ENCODE peak calls at places on chromosomes 5 and 9, in six cellular contexts. One of them, this sample, is unnamed.

GRCh38 chr9:123131258-123131657 is 97.8 kb downstream of the GPR21 start:
- DNase-seq in gastrocnemius medialis: no peak
- DNase-seq in body of pancreas: no peak
- DNase-seq in transverse colon: no peak
- DNase-seq in heart left ventricle: no peak
- DNase-seq in CD8-positive, alpha-beta memory T cell: no peak
- DNase-seq in this sample: no peak

GRCh38 chr5:111511174-111512025 is 935 bp downstream of the STARD4 start:
- DNase-seq in gastrocnemius medialis: no peak
- DNase-seq in body of pancreas: no peak
- DNase-seq in transverse colon: no peak
- DNase-seq in heart left ventricle: no peak
- DNase-seq in CD8-positive, alpha-beta memory T cell: no peak
- DNase-seq in this sample: no peak

GRCh38 chr9:90722116-90722515 is 79.5 kb upstream of the DIRAS2 start:
- DNase-seq in gastrocnemius medialis: no peak
- DNase-seq in body of pancreas: no peak
- DNase-seq in transverse colon: no peak
- DNase-seq in heart left ventricle: no peak
- DNase-seq in CD8-positive, alpha-beta memory T cell: no peak
- DNase-seq in this sample: no peak

GRCh38 chr9:122897969-122898368 is 7.2 kb downstream of the RC3H2 start:
- DNase-seq in gastrocnemius medialis: no peak
- DNase-seq in body of pancreas: no peak
- DNase-seq in transverse colon: no peak
- DNase-seq in heart left ventricle: no peak
- DNase-seq in CD8-positive, alpha-beta memory T cell: no peak
- DNase-seq in this sample: no peak

GRCh38 chr9:83708515-83709158 is 879 bp upstream of the UBQLN1 start:
- DNase-seq in gastrocnemius medialis: peak; percentile 93
- DNase-seq in body of pancreas: peak; percentile 80
- DNase-seq in transverse colon: peak; percentile 81
- DNase-seq in heart left ventricle: peak; percentile 62
- DNase-seq in CD8-positive, alpha-beta memory T cell: peak; percentile 43
- DNase-seq in this sample: peak; percentile 91

GRCh38 chr9:72856985-72857631 is 95.7 kb downstream of the ALDH1A1 start:
- DNase-seq in gastrocnemius medialis: no peak
- DNase-seq in body of pancreas: peak; percentile 43
- DNase-seq in transverse colon: no peak
- DNase-seq in heart left ventricle: peak; percentile 18
- DNase-seq in CD8-positive, alpha-beta memory T cell: no peak
- DNase-seq in this sample: no peak

GRCh38 chr9:137482094-137482781 is 23.1 kb upstream of the NSMF start:
- DNase-seq in gastrocnemius medialis: peak; percentile 55
- DNase-seq in body of pancreas: peak; percentile 41
- DNase-seq in transverse colon: no peak
- DNase-seq in heart left ventricle: peak; percentile 39
- DNase-seq in CD8-positive, alpha-beta memory T cell: no peak
- DNase-seq in this sample: peak; percentile 68

GRCh38 chr5:90570034-90570433 is 11.4 kb downstream of the ADGRV1 start:
- DNase-seq in gastrocnemius medialis: no peak
- DNase-seq in body of pancreas: no peak
- DNase-seq in transverse colon: no peak
- DNase-seq in heart left ventricle: no peak
- DNase-seq in CD8-positive, alpha-beta memory T cell: no peak
- DNase-seq in this sample: no peak

GRCh38 chr5:79990205-79990597 is 861 bp downstream of the MTX3 start:
- DNase-seq in gastrocnemius medialis: no peak
- DNase-seq in body of pancreas: no peak
- DNase-seq in transverse colon: no peak
- DNase-seq in heart left ventricle: no peak
- DNase-seq in CD8-positive, alpha-beta memory T cell: no peak
- DNase-seq in this sample: no peak

GRCh38 chr5:78533356-78533755 is 115.2 kb downstream of the LHFPL2 start:
- DNase-seq in gastrocnemius medialis: no peak
- DNase-seq in body of pancreas: no peak
- DNase-seq in transverse colon: no peak
- DNase-seq in heart left ventricle: no peak
- DNase-seq in CD8-positive, alpha-beta memory T cell: no peak
- DNase-seq in this sample: no peak

GRCh38 chr5:146051678-146052077 is 53.7 kb downstream of the PLAC8L1 start:
- DNase-seq in gastrocnemius medialis: no peak
- DNase-seq in body of pancreas: no peak
- DNase-seq in transverse colon: no peak
- DNase-seq in heart left ventricle: no peak
- DNase-seq in CD8-positive, alpha-beta memory T cell: no peak
- DNase-seq in this sample: no peak

GRCh38 chr5:137360607-137361006 is 138.5 kb downstream of the SPOCK1 start:
- DNase-seq in gastrocnemius medialis: no peak
- DNase-seq in body of pancreas: no peak
- DNase-seq in transverse colon: no peak
- DNase-seq in heart left ventricle: no peak
- DNase-seq in CD8-positive, alpha-beta memory T cell: no peak
- DNase-seq in this sample: no peak

GRCh38 chr9:16320338-16320902 is 550.0 kb downstream of the BNC2 start:
- DNase-seq in gastrocnemius medialis: no peak
- DNase-seq in body of pancreas: no peak
- DNase-seq in transverse colon: no peak
- DNase-seq in heart left ventricle: no peak
- DNase-seq in CD8-positive, alpha-beta memory T cell: no peak
- DNase-seq in this sample: no peak

GRCh38 chr5:107135391-107135790 is 535.3 kb downstream of the EFNA5 start:
- DNase-seq in gastrocnemius medialis: no peak
- DNase-seq in body of pancreas: no peak
- DNase-seq in transverse colon: no peak
- DNase-seq in heart left ventricle: no peak
- DNase-seq in CD8-positive, alpha-beta memory T cell: no peak
- DNase-seq in this sample: no peak

GRCh38 chr5:62603934-62604333 is 25.3 kb downstream of the LRRC70 start:
- DNase-seq in gastrocnemius medialis: no peak
- DNase-seq in body of pancreas: no peak
- DNase-seq in transverse colon: no peak
- DNase-seq in heart left ventricle: no peak
- DNase-seq in CD8-positive, alpha-beta memory T cell: no peak
- DNase-seq in this sample: no peak

GRCh38 chr9:5389109-5389732 is 48.5 kb downstream of the PLGRKT start:
- DNase-seq in gastrocnemius medialis: no peak
- DNase-seq in body of pancreas: no peak
- DNase-seq in transverse colon: no peak
- DNase-seq in heart left ventricle: no peak
- DNase-seq in CD8-positive, alpha-beta memory T cell: no peak
- DNase-seq in this sample: no peak

GRCh38 chr5:164203581-164204225 is 698.3 kb downstream of the MAT2B start:
- DNase-seq in gastrocnemius medialis: no peak
- DNase-seq in body of pancreas: no peak
- DNase-seq in transverse colon: no peak
- DNase-seq in heart left ventricle: no peak
- DNase-seq in CD8-positive, alpha-beta memory T cell: no peak
- DNase-seq in this sample: no peak

GRCh38 chr9:87375397-87376073 is 122.1 kb upstream of the DAPK1 start:
- DNase-seq in gastrocnemius medialis: no peak
- DNase-seq in body of pancreas: no peak
- DNase-seq in transverse colon: no peak
- DNase-seq in heart left ventricle: no peak
- DNase-seq in CD8-positive, alpha-beta memory T cell: no peak
- DNase-seq in this sample: no peak

GRCh38 chr5:33491941-33492340 is 51.2 kb downstream of the TARS1 start:
- DNase-seq in gastrocnemius medialis: no peak
- DNase-seq in body of pancreas: peak; percentile 23
- DNase-seq in transverse colon: no peak
- DNase-seq in heart left ventricle: no peak
- DNase-seq in CD8-positive, alpha-beta memory T cell: no peak
- DNase-seq in this sample: no peak

GRCh38 chr5:160357861-160358411 is 12.5 kb downstream of the C1QTNF2 start:
- DNase-seq in gastrocnemius medialis: peak; percentile 31
- DNase-seq in body of pancreas: no peak
- DNase-seq in transverse colon: no peak
- DNase-seq in heart left ventricle: peak; percentile 58
- DNase-seq in CD8-positive, alpha-beta memory T cell: no peak
- DNase-seq in this sample: no peak

GRCh38 chr5:82106806-82107205 is 135.0 kb downstream of the ATG10 start:
- DNase-seq in gastrocnemius medialis: no peak
- DNase-seq in body of pancreas: no peak
- DNase-seq in transverse colon: no peak
- DNase-seq in heart left ventricle: no peak
- DNase-seq in CD8-positive, alpha-beta memory T cell: no peak
- DNase-seq in this sample: no peak

GRCh38 chr5:174140452-174140851 is 94.9 kb downstream of the NSG2 start:
- DNase-seq in gastrocnemius medialis: no peak
- DNase-seq in body of pancreas: no peak
- DNase-seq in transverse colon: no peak
- DNase-seq in heart left ventricle: no peak
- DNase-seq in CD8-positive, alpha-beta memory T cell: no peak
- DNase-seq in this sample: no peak

GRCh38 chr9:89440548-89440947 is 57.4 kb downstream of the SEMA4D start:
- DNase-seq in gastrocnemius medialis: peak; percentile 98
- DNase-seq in body of pancreas: no peak
- DNase-seq in transverse colon: peak; percentile 35
- DNase-seq in heart left ventricle: no peak
- DNase-seq in CD8-positive, alpha-beta memory T cell: no peak
- DNase-seq in this sample: peak; percentile 90

GRCh38 chr9:75636427-75637045 is 253.9 kb upstream of the PCSK5 start:
- DNase-seq in gastrocnemius medialis: no peak
- DNase-seq in body of pancreas: no peak
- DNase-seq in transverse colon: no peak
- DNase-seq in heart left ventricle: peak; percentile 32
- DNase-seq in CD8-positive, alpha-beta memory T cell: no peak
- DNase-seq in this sample: no peak

DNA sequence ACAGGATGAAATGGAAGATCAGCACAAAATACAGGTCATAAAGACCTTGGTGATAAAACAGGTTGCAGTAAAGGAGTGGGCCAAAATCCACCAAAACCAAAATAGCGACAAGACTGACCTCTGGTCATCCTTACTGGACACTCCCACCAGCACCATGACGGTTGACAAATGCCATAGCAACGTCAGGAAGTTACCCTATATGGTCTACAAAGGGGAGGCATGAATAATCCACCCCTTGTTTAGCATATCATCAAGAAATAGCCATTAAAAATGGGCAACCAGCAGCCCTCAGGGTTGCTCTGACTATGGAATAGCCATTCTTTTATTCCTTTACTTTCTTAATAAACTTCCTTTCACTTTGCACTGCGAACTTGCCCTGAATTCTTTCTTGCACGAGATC is 6.0 kb upstream of the NDUFB6 start:
- DNase-seq in gastrocnemius medialis: no peak
- DNase-seq in body of pancreas: no peak
- DNase-seq in transverse colon: no peak
- DNase-seq in heart left ventricle: no peak
- DNase-seq in CD8-positive, alpha-beta memory T cell: no peak
- DNase-seq in this sample: no peak
- H3K4me3 ChIP-seq in gastrocnemius medialis: no peak overlapping the region
- H3K4me3 ChIP-seq in body of pancreas: no peak overlapping the region
- H3K4me3 ChIP-seq in transverse colon: no peak overlapping the region
- H3K4me3 ChIP-seq in heart left ventricle: no peak overlapping the region
- H3K4me3 ChIP-seq in CD8-positive, alpha-beta memory T cell: no peak overlapping the region
- H3K4me3 ChIP-seq in this sample: no peak overlapping the region

GRCh38 chr5:124604419-124604818 is 142.0 kb downstream of the ZNF608 start:
- DNase-seq in gastrocnemius medialis: no peak
- DNase-seq in body of pancreas: no peak
- DNase-seq in transverse colon: no peak
- DNase-seq in heart left ventricle: no peak
- DNase-seq in CD8-positive, alpha-beta memory T cell: no peak
- DNase-seq in this sample: no peak
- H3K4me1 ChIP-seq in gastrocnemius medialis: peaks cover 34% of the 10 kb centered on the region
- H3K4me1 ChIP-seq in body of pancreas: peaks cover 13% of the 10 kb centered on the region
- H3K4me1 ChIP-seq in transverse colon: peaks cover 13% of the 10 kb centered on the region
- H3K4me1 ChIP-seq in heart left ventricle: peaks cover 37% of the 10 kb centered on the region
- H3K4me1 ChIP-seq in CD8-positive, alpha-beta memory T cell: no peaks in the 10 kb centered on the region
- H3K4me1 ChIP-seq in this sample: peaks cover 26% of the 10 kb centered on the region

DNA sequence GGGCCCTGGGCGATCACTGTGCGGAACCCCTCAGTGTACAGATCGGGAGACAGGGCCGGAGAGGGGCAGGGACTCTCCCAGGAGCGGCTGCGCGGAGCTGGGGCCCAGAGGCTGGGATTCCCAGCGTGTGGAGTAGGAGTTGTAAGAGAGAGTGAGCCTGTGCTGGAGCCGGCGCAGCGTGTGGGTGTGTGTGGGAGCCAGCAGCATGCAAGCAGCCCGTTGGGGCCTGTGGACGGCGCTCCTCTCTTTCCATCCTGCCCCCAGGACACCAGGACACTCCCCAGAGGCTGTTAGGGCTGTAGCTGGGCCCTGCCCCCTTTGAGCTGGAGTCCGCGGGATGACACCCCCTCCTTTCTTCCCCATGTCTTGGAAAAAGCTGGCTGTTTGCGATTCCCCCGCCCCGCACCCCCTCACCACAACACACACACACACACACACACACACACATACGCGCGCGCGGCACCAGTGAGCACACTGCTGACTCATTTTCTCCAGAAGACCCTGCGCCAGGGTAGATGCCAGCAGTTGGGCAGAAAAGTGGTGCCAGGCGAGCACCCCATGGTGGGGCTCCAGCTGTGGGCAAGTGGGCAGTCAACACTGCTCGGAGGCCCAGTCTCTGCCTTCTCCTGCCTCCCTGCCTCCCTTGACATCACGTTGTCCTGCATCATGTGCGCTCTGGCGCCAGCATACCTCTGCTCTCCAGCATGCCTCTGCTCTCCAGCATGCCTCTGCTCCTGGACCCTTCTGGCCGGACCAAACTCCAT is 1.5 kb downstream of the COL27A1 start:
- DNase-seq in gastrocnemius medialis: no peak
- DNase-seq in body of pancreas: peak; percentile 69
- DNase-seq in transverse colon: peak; percentile 27
- DNase-seq in heart left ventricle: peak; percentile 55
- DNase-seq in CD8-positive, alpha-beta memory T cell: no peak
- DNase-seq in this sample: peak; percentile 64
- H3K4me3 ChIP-seq in gastrocnemius medialis: peak overlapping the region; percentile 63
- H3K4me3 ChIP-seq in body of pancreas: peak overlapping the region; percentile 31
- H3K4me3 ChIP-seq in transverse colon: peak overlapping the region; percentile 68
- H3K4me3 ChIP-seq in heart left ventricle: peak overlapping the region; percentile 60
- H3K4me3 ChIP-seq in CD8-positive, alpha-beta memory T cell: no peak overlapping the region
- H3K4me3 ChIP-seq in this sample: peak overlapping the region; percentile 61

DNA sequence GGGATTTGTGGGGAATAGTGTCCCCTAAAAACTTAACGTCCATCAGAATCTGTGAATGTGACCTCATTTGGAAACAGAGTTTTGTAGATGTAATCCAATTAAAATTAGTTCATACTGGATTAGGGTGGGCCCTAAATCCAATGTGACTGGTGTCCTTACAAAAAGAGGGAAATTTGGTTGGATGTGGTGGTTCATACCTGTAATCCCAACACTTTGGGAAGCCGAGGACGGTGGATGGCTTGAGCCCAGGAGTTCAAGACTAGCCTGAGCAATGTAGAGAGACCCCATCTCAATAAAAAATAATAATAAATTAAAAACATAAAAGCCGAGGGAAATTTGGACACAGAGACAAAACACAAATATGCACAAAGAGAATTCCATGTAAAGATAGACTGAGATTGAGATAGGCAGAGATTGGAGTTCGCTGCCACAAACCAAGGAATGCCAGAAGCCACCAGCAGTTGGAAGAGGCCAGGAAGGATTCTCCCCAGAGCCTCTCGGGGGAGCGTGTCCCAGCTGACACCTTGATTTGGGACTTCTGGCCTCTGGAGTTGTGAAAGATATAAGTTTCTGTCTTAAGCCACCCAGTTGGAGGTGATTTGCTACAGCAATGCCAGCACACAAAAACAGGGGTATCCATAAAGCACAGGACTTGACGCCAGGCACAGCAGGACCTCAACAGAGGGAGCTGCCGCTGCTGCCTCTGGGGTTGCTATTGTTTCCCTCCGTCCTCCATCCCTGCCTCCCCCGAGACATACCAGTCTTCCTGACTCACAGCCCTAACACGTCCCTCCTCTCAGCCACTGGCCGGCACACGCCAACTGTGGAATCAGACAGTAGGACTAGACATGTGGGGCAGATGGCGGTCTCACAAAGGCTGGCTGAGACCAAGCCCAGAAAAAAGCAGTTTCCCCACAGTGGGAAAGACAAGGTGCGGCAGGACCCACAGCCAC is 73.8 kb upstream of the IL17B start:
- DNase-seq in gastrocnemius medialis: peak; percentile 85
- DNase-seq in body of pancreas: peak; percentile 23
- DNase-seq in transverse colon: peak; percentile 57
- DNase-seq in heart left ventricle: peak; percentile 74
- DNase-seq in CD8-positive, alpha-beta memory T cell: no peak
- DNase-seq in this sample: no peak
- H3K4me1 ChIP-seq in gastrocnemius medialis: peaks cover 81% of the 10 kb centered on the region
- H3K4me1 ChIP-seq in body of pancreas: peaks cover 41% of the 10 kb centered on the region
- H3K4me1 ChIP-seq in transverse colon: peaks cover 71% of the 10 kb centered on the region
- H3K4me1 ChIP-seq in heart left ventricle: peaks cover 84% of the 10 kb centered on the region
- H3K4me1 ChIP-seq in CD8-positive, alpha-beta memory T cell: no peaks in the 10 kb centered on the region
- H3K4me1 ChIP-seq in this sample: peaks cover 53% of the 10 kb centered on the region